ENCODE peak calls at places on chromosomes 11 and 22, in nine cellular contexts. Z is activated CD4-positive, alpha-beta T cell treated with anti-CD3 and anti-CD28 coated beads for 36 hours; W is fibroblast of mammary gland; C is CD8-positive, alpha-beta T cell; A is SW480; R is NCI-H2029; M is caudate nucleus; L is activated T-helper 1 cell treated with anti-CD3 and anti-CD28 coated beads, Interleukin-2, amount 50 U/mL, for 16 hours; V is naive thymus-derived CD4-positive, alpha-beta T cell. F is an unnamed sample.

GRCh38 chr11:104163100-104164027 is 583 bp downstream of the PDGFD start:
- DNase-seq in Z (no peak), W (peak; percentile 34), C (no peak), A (no peak), R (no peak), M (no peak), L (no peak), V (no peak), F (peak; percentile 2)

GRCh38 chr11:129643031-129643721 is 172.5 kb upstream of the TMEM45B start:
- DNase-seq in Z (peak; percentile 51), W (peak; percentile 94), C (no peak), A (no peak), R (peak; percentile 26), M (no peak), L (no peak), V (no peak), F (no peak)

GRCh38 chr22:36606114-36606513 is 77.1 kb upstream of the EIF3D start:
- DNase-seq in Z (no peak), W (no peak), C (no peak), A (no peak), R (peak; percentile 51), M (no peak), L (no peak), V (no peak), F (no peak)

GRCh38 chr11:2107941-2108630 is 31.1 kb downstream of the IGF2 start:
- DNase-seq in Z (no peak), W (no peak), C (no peak), A (no peak), R (no peak), M (no peak), L (no peak), V (no peak), F (no peak)

GRCh38 chr22:20904008-20904979 is 12.9 kb upstream of the CRKL start:
- DNase-seq in Z (no peak), W (peak; percentile 99), C (no peak), A (peak; percentile 23), R (no peak), M (no peak), L (no peak), V (no peak), F (no peak)

GRCh38 chr11:75478690-75479597 is 45.9 kb upstream of the KLHL35 start:
- DNase-seq in Z (no peak), W (no peak), C (no peak), A (no peak), R (no peak), M (no peak), L (no peak), V (no peak), F (no peak)

GRCh38 chr22:26589367-26589844 is 526 bp downstream of the TPST2 start:
- DNase-seq in Z (peak; percentile 52), W (peak; percentile 20), C (peak; percentile 65), A (peak; percentile 21), R (no peak), M (no peak), L (no peak), V (peak; percentile 35), F (no peak)

GRCh38 chr11:9600651-9601040 is 27.2 kb downstream of the WEE1 start:
- DNase-seq in Z (peak; percentile 45), W (no peak), C (no peak), A (no peak), R (no peak), M (no peak), L (no peak), V (no peak), F (no peak)

GRCh38 chr11:74677131-74677530 is 54.1 kb downstream of the CHRDL2 start:
- DNase-seq in Z (no peak), W (peak; percentile 40), C (peak; percentile 21), A (no peak), R (no peak), M (no peak), L (no peak), V (no peak), F (no peak)